ENCODE peak calls at places on chromosomes 11 and 22, in ten cellular contexts. One of them, this sample, is unnamed.

GRCh38 chr11:122900803-122901202 is 18.2 kb downstream of the JHY start:
- DNase-seq in CD4-positive, alpha-beta memory T cell: no peak
- DNase-seq in lower leg skin: no peak
- DNase-seq in GM20000: peak; percentile 36
- DNase-seq in Peyer's patch: no peak
- DNase-seq in substantia nigra: no peak
- DNase-seq in NAMALWA: no peak
- DNase-seq in activated T-helper 1 cell treated with anti-CD3 and anti-CD28 coated beads, Interleukin-12 subunit alpha, Interleukin-12 subunit beta, Interleukin-2, Interleukin-4 antibody, amounts not matched to agents 30 ng/mL and 10 ng/mL and 1 ng/mL, durations not matched to agents 14 hours and 24 hours and 36 hours: no peak
- DNase-seq in D721Med: no peak
- DNase-seq in neural progenitor cell: no peak
- DNase-seq in this sample: no peak

GRCh38 chr11:130247289-130247688 is 67.4 kb downstream of the ZBTB44 start:
- DNase-seq in substantia nigra: no peak
- DNase-seq in lower leg skin: no peak
- DNase-seq in neural progenitor cell: no peak
- DNase-seq in Peyer's patch: no peak
- DNase-seq in CD4-positive, alpha-beta memory T cell: no peak
- DNase-seq in D721Med: no peak
- DNase-seq in GM20000: no peak
- DNase-seq in NAMALWA: no peak
- DNase-seq in activated T-helper 1 cell treated with anti-CD3 and anti-CD28 coated beads, Interleukin-12 subunit alpha, Interleukin-12 subunit beta, Interleukin-2, Interleukin-4 antibody, amounts not matched to agents 30 ng/mL and 10 ng/mL and 1 ng/mL, durations not matched to agents 14 hours and 24 hours and 36 hours: no peak
- DNase-seq in this sample: no peak

GRCh38 chr11:36311926-36312592 is 16.0 kb downstream of the PRR5L start:
- DNase-seq in NAMALWA: no peak
- DNase-seq in activated T-helper 1 cell treated with anti-CD3 and anti-CD28 coated beads, Interleukin-12 subunit alpha, Interleukin-12 subunit beta, Interleukin-2, Interleukin-4 antibody, amounts not matched to agents 30 ng/mL and 10 ng/mL and 1 ng/mL, durations not matched to agents 14 hours and 24 hours and 36 hours: no peak
- DNase-seq in D721Med: no peak
- DNase-seq in lower leg skin: no peak
- DNase-seq in neural progenitor cell: no peak
- DNase-seq in CD4-positive, alpha-beta memory T cell: no peak
- DNase-seq in GM20000: no peak
- DNase-seq in Peyer's patch: no peak
- DNase-seq in substantia nigra: no peak
- DNase-seq in this sample: no peak

GRCh38 chr22:32916025-32916424 is 114.5 kb downstream of the TIMP3 start:
- DNase-seq in neural progenitor cell: no peak
- DNase-seq in D721Med: no peak
- DNase-seq in Peyer's patch: no peak
- DNase-seq in lower leg skin: no peak
- DNase-seq in CD4-positive, alpha-beta memory T cell: no peak
- DNase-seq in substantia nigra: no peak
- DNase-seq in GM20000: no peak
- DNase-seq in activated T-helper 1 cell treated with anti-CD3 and anti-CD28 coated beads, Interleukin-12 subunit alpha, Interleukin-12 subunit beta, Interleukin-2, Interleukin-4 antibody, amounts not matched to agents 30 ng/mL and 10 ng/mL and 1 ng/mL, durations not matched to agents 14 hours and 24 hours and 36 hours: no peak
- DNase-seq in NAMALWA: no peak
- DNase-seq in this sample: no peak

GRCh38 chr11:106917973-106918372 is 100.3 kb downstream of the GUCY1A2 start:
- DNase-seq in Peyer's patch: no peak
- DNase-seq in NAMALWA: peak; percentile 58
- DNase-seq in lower leg skin: no peak
- DNase-seq in D721Med: no peak
- DNase-seq in CD4-positive, alpha-beta memory T cell: no peak
- DNase-seq in substantia nigra: no peak
- DNase-seq in activated T-helper 1 cell treated with anti-CD3 and anti-CD28 coated beads, Interleukin-12 subunit alpha, Interleukin-12 subunit beta, Interleukin-2, Interleukin-4 antibody, amounts not matched to agents 30 ng/mL and 10 ng/mL and 1 ng/mL, durations not matched to agents 14 hours and 24 hours and 36 hours: no peak
- DNase-seq in GM20000: peak; percentile 7
- DNase-seq in neural progenitor cell: peak; percentile 24
- DNase-seq in this sample: no peak

GRCh38 chr11:1006762-1007161 is 29.8 kb downstream of the MUC6 start:
- DNase-seq in substantia nigra: no peak
- DNase-seq in activated T-helper 1 cell treated with anti-CD3 and anti-CD28 coated beads, Interleukin-12 subunit alpha, Interleukin-12 subunit beta, Interleukin-2, Interleukin-4 antibody, amounts not matched to agents 30 ng/mL and 10 ng/mL and 1 ng/mL, durations not matched to agents 14 hours and 24 hours and 36 hours: no peak
- DNase-seq in Peyer's patch: no peak
- DNase-seq in neural progenitor cell: no peak
- DNase-seq in D721Med: no peak
- DNase-seq in NAMALWA: peak; percentile 74
- DNase-seq in GM20000: no peak
- DNase-seq in lower leg skin: no peak
- DNase-seq in CD4-positive, alpha-beta memory T cell: no peak
- DNase-seq in this sample: no peak

GRCh38 chr11:60367009-60367408 is 11.3 kb upstream of the MS4A7 start:
- DNase-seq in D721Med: no peak
- DNase-seq in activated T-helper 1 cell treated with anti-CD3 and anti-CD28 coated beads, Interleukin-12 subunit alpha, Interleukin-12 subunit beta, Interleukin-2, Interleukin-4 antibody, amounts not matched to agents 30 ng/mL and 10 ng/mL and 1 ng/mL, durations not matched to agents 14 hours and 24 hours and 36 hours: no peak
- DNase-seq in neural progenitor cell: no peak
- DNase-seq in CD4-positive, alpha-beta memory T cell: no peak
- DNase-seq in Peyer's patch: no peak
- DNase-seq in NAMALWA: peak; percentile 23
- DNase-seq in substantia nigra: no peak
- DNase-seq in lower leg skin: no peak
- DNase-seq in GM20000: peak; percentile 69
- DNase-seq in this sample: no peak

GRCh38 chr11:62333768-62334167 is 3.5 kb upstream of the ASRGL1 start:
- DNase-seq in Peyer's patch: no peak
- DNase-seq in neural progenitor cell: no peak
- DNase-seq in substantia nigra: no peak
- DNase-seq in NAMALWA: no peak
- DNase-seq in lower leg skin: no peak
- DNase-seq in D721Med: no peak
- DNase-seq in CD4-positive, alpha-beta memory T cell: no peak
- DNase-seq in GM20000: no peak
- DNase-seq in activated T-helper 1 cell treated with anti-CD3 and anti-CD28 coated beads, Interleukin-12 subunit alpha, Interleukin-12 subunit beta, Interleukin-2, Interleukin-4 antibody, amounts not matched to agents 30 ng/mL and 10 ng/mL and 1 ng/mL, durations not matched to agents 14 hours and 24 hours and 36 hours: no peak
- DNase-seq in this sample: no peak

GRCh38 chr11:33532720-33533119 is 167.9 kb downstream of the C11orf91 start:
- DNase-seq in D721Med: no peak
- DNase-seq in NAMALWA: no peak
- DNase-seq in GM20000: no peak
- DNase-seq in lower leg skin: no peak
- DNase-seq in neural progenitor cell: no peak
- DNase-seq in activated T-helper 1 cell treated with anti-CD3 and anti-CD28 coated beads, Interleukin-12 subunit alpha, Interleukin-12 subunit beta, Interleukin-2, Interleukin-4 antibody, amounts not matched to agents 30 ng/mL and 10 ng/mL and 1 ng/mL, durations not matched to agents 14 hours and 24 hours and 36 hours: no peak
- DNase-seq in substantia nigra: no peak
- DNase-seq in CD4-positive, alpha-beta memory T cell: no peak
- DNase-seq in Peyer's patch: no peak
- DNase-seq in this sample: no peak

GRCh38 chr22:46764779-46765485 is 2.5 kb downstream of the TBC1D22A start:
- DNase-seq in NAMALWA: peak; percentile 4
- DNase-seq in neural progenitor cell: no peak
- DNase-seq in D721Med: no peak
- DNase-seq in Peyer's patch: no peak
- DNase-seq in GM20000: no peak
- DNase-seq in activated T-helper 1 cell treated with anti-CD3 and anti-CD28 coated beads, Interleukin-12 subunit alpha, Interleukin-12 subunit beta, Interleukin-2, Interleukin-4 antibody, amounts not matched to agents 30 ng/mL and 10 ng/mL and 1 ng/mL, durations not matched to agents 14 hours and 24 hours and 36 hours: no peak
- DNase-seq in CD4-positive, alpha-beta memory T cell: no peak
- DNase-seq in lower leg skin: no peak
- DNase-seq in substantia nigra: no peak
- DNase-seq in this sample: no peak

GRCh38 chr11:47641585-47642098 is 717 bp downstream of the MTCH2 start:
- DNase-seq in lower leg skin: no peak
- DNase-seq in D721Med: no peak
- DNase-seq in GM20000: no peak
- DNase-seq in substantia nigra: no peak
- DNase-seq in NAMALWA: peak; percentile 42
- DNase-seq in neural progenitor cell: peak; percentile 24
- DNase-seq in Peyer's patch: no peak
- DNase-seq in activated T-helper 1 cell treated with anti-CD3 and anti-CD28 coated beads, Interleukin-12 subunit alpha, Interleukin-12 subunit beta, Interleukin-2, Interleukin-4 antibody, amounts not matched to agents 30 ng/mL and 10 ng/mL and 1 ng/mL, durations not matched to agents 14 hours and 24 hours and 36 hours: no peak
- DNase-seq in CD4-positive, alpha-beta memory T cell: no peak
- DNase-seq in this sample: no peak

GRCh38 chr11:23263466-23263865 is 403.2 kb upstream of the CCDC179 start:
- DNase-seq in neural progenitor cell: no peak
- DNase-seq in lower leg skin: no peak
- DNase-seq in D721Med: no peak
- DNase-seq in NAMALWA: no peak
- DNase-seq in Peyer's patch: no peak
- DNase-seq in GM20000: no peak
- DNase-seq in activated T-helper 1 cell treated with anti-CD3 and anti-CD28 coated beads, Interleukin-12 subunit alpha, Interleukin-12 subunit beta, Interleukin-2, Interleukin-4 antibody, amounts not matched to agents 30 ng/mL and 10 ng/mL and 1 ng/mL, durations not matched to agents 14 hours and 24 hours and 36 hours: no peak
- DNase-seq in substantia nigra: no peak
- DNase-seq in CD4-positive, alpha-beta memory T cell: no peak
- DNase-seq in this sample: no peak

GRCh38 chr11:69568809-69569097 is 72.2 kb upstream of the CCND1 start:
- DNase-seq in GM20000: no peak
- DNase-seq in substantia nigra: no peak
- DNase-seq in Peyer's patch: no peak
- DNase-seq in neural progenitor cell: no peak
- DNase-seq in CD4-positive, alpha-beta memory T cell: no peak
- DNase-seq in NAMALWA: no peak
- DNase-seq in lower leg skin: no peak
- DNase-seq in D721Med: no peak
- DNase-seq in activated T-helper 1 cell treated with anti-CD3 and anti-CD28 coated beads, Interleukin-12 subunit alpha, Interleukin-12 subunit beta, Interleukin-2, Interleukin-4 antibody, amounts not matched to agents 30 ng/mL and 10 ng/mL and 1 ng/mL, durations not matched to agents 14 hours and 24 hours and 36 hours: no peak
- DNase-seq in this sample: no peak

GRCh38 chr11:9565822-9566560 is 7.5 kb upstream of the WEE1 start:
- DNase-seq in GM20000: peak; percentile 76
- DNase-seq in activated T-helper 1 cell treated with anti-CD3 and anti-CD28 coated beads, Interleukin-12 subunit alpha, Interleukin-12 subunit beta, Interleukin-2, Interleukin-4 antibody, amounts not matched to agents 30 ng/mL and 10 ng/mL and 1 ng/mL, durations not matched to agents 14 hours and 24 hours and 36 hours: peak; percentile 67
- DNase-seq in D721Med: no peak
- DNase-seq in lower leg skin: peak; percentile 87
- DNase-seq in NAMALWA: no peak
- DNase-seq in neural progenitor cell: peak; percentile 90
- DNase-seq in Peyer's patch: peak; percentile 75
- DNase-seq in CD4-positive, alpha-beta memory T cell: peak; percentile 42
- DNase-seq in substantia nigra: no peak
- DNase-seq in this sample: no peak

GRCh38 chr22:35620624-35621245 is 3.6 kb upstream of the MB start:
- DNase-seq in NAMALWA: peak; percentile 51
- DNase-seq in D721Med: no peak
- DNase-seq in activated T-helper 1 cell treated with anti-CD3 and anti-CD28 coated beads, Interleukin-12 subunit alpha, Interleukin-12 subunit beta, Interleukin-2, Interleukin-4 antibody, amounts not matched to agents 30 ng/mL and 10 ng/mL and 1 ng/mL, durations not matched to agents 14 hours and 24 hours and 36 hours: no peak
- DNase-seq in GM20000: no peak
- DNase-seq in substantia nigra: no peak
- DNase-seq in neural progenitor cell: peak; percentile 41
- DNase-seq in Peyer's patch: no peak
- DNase-seq in CD4-positive, alpha-beta memory T cell: no peak
- DNase-seq in lower leg skin: no peak
- DNase-seq in this sample: peak; percentile 39

GRCh38 chr11:80455818-80456217 is 1015.0 kb upstream of the TENM4 start:
- DNase-seq in NAMALWA: no peak
- DNase-seq in D721Med: no peak
- DNase-seq in Peyer's patch: no peak
- DNase-seq in neural progenitor cell: no peak
- DNase-seq in substantia nigra: no peak
- DNase-seq in lower leg skin: no peak
- DNase-seq in CD4-positive, alpha-beta memory T cell: no peak
- DNase-seq in GM20000: no peak
- DNase-seq in activated T-helper 1 cell treated with anti-CD3 and anti-CD28 coated beads, Interleukin-12 subunit alpha, Interleukin-12 subunit beta, Interleukin-2, Interleukin-4 antibody, amounts not matched to agents 30 ng/mL and 10 ng/mL and 1 ng/mL, durations not matched to agents 14 hours and 24 hours and 36 hours: no peak
- DNase-seq in this sample: no peak

GRCh38 chr11:111406091-111406490 is 27.0 kb upstream of the POU2AF1 start:
- DNase-seq in activated T-helper 1 cell treated with anti-CD3 and anti-CD28 coated beads, Interleukin-12 subunit alpha, Interleukin-12 subunit beta, Interleukin-2, Interleukin-4 antibody, amounts not matched to agents 30 ng/mL and 10 ng/mL and 1 ng/mL, durations not matched to agents 14 hours and 24 hours and 36 hours: no peak
- DNase-seq in NAMALWA: no peak
- DNase-seq in neural progenitor cell: no peak
- DNase-seq in GM20000: no peak
- DNase-seq in substantia nigra: no peak
- DNase-seq in Peyer's patch: no peak
- DNase-seq in CD4-positive, alpha-beta memory T cell: no peak
- DNase-seq in lower leg skin: no peak
- DNase-seq in D721Med: no peak
- DNase-seq in this sample: no peak

GRCh38 chr11:87215236-87215635 is 177.5 kb downstream of the TMEM135 start:
- DNase-seq in substantia nigra: no peak
- DNase-seq in D721Med: no peak
- DNase-seq in neural progenitor cell: no peak
- DNase-seq in NAMALWA: no peak
- DNase-seq in CD4-positive, alpha-beta memory T cell: no peak
- DNase-seq in GM20000: no peak
- DNase-seq in Peyer's patch: no peak
- DNase-seq in activated T-helper 1 cell treated with anti-CD3 and anti-CD28 coated beads, Interleukin-12 subunit alpha, Interleukin-12 subunit beta, Interleukin-2, Interleukin-4 antibody, amounts not matched to agents 30 ng/mL and 10 ng/mL and 1 ng/mL, durations not matched to agents 14 hours and 24 hours and 36 hours: no peak
- DNase-seq in lower leg skin: no peak
- DNase-seq in this sample: no peak

GRCh38 chr11:20087118-20087521 is 73.2 kb downstream of the DBX1 start:
- DNase-seq in CD4-positive, alpha-beta memory T cell: no peak
- DNase-seq in neural progenitor cell: no peak
- DNase-seq in GM20000: no peak
- DNase-seq in D721Med: no peak
- DNase-seq in substantia nigra: no peak
- DNase-seq in NAMALWA: no peak
- DNase-seq in lower leg skin: no peak
- DNase-seq in activated T-helper 1 cell treated with anti-CD3 and anti-CD28 coated beads, Interleukin-12 subunit alpha, Interleukin-12 subunit beta, Interleukin-2, Interleukin-4 antibody, amounts not matched to agents 30 ng/mL and 10 ng/mL and 1 ng/mL, durations not matched to agents 14 hours and 24 hours and 36 hours: no peak
- DNase-seq in Peyer's patch: no peak
- DNase-seq in this sample: no peak

GRCh38 chr11:84398017-84398626 is 1112.0 kb upstream of the CCDC90B start:
- DNase-seq in D721Med: no peak
- DNase-seq in Peyer's patch: no peak
- DNase-seq in GM20000: peak; percentile 9
- DNase-seq in lower leg skin: no peak
- DNase-seq in substantia nigra: no peak
- DNase-seq in NAMALWA: peak; percentile 55
- DNase-seq in neural progenitor cell: peak; percentile 47
- DNase-seq in CD4-positive, alpha-beta memory T cell: no peak
- DNase-seq in activated T-helper 1 cell treated with anti-CD3 and anti-CD28 coated beads, Interleukin-12 subunit alpha, Interleukin-12 subunit beta, Interleukin-2, Interleukin-4 antibody, amounts not matched to agents 30 ng/mL and 10 ng/mL and 1 ng/mL, durations not matched to agents 14 hours and 24 hours and 36 hours: no peak
- DNase-seq in this sample: no peak

GRCh38 chr11:60810151-60810550 is 25.0 kb downstream of the MS4A10 start:
- DNase-seq in NAMALWA: no peak
- DNase-seq in GM20000: no peak
- DNase-seq in neural progenitor cell: no peak
- DNase-seq in lower leg skin: no peak
- DNase-seq in Peyer's patch: no peak
- DNase-seq in D721Med: no peak
- DNase-seq in CD4-positive, alpha-beta memory T cell: no peak
- DNase-seq in activated T-helper 1 cell treated with anti-CD3 and anti-CD28 coated beads, Interleukin-12 subunit alpha, Interleukin-12 subunit beta, Interleukin-2, Interleukin-4 antibody, amounts not matched to agents 30 ng/mL and 10 ng/mL and 1 ng/mL, durations not matched to agents 14 hours and 24 hours and 36 hours: no peak
- DNase-seq in substantia nigra: no peak
- DNase-seq in this sample: no peak

GRCh38 chr11:9741260-9741659 is 77.4 kb downstream of the SWAP70 start:
- DNase-seq in substantia nigra: no peak
- DNase-seq in Peyer's patch: no peak
- DNase-seq in GM20000: no peak
- DNase-seq in neural progenitor cell: no peak
- DNase-seq in CD4-positive, alpha-beta memory T cell: no peak
- DNase-seq in lower leg skin: no peak
- DNase-seq in D721Med: no peak
- DNase-seq in activated T-helper 1 cell treated with anti-CD3 and anti-CD28 coated beads, Interleukin-12 subunit alpha, Interleukin-12 subunit beta, Interleukin-2, Interleukin-4 antibody, amounts not matched to agents 30 ng/mL and 10 ng/mL and 1 ng/mL, durations not matched to agents 14 hours and 24 hours and 36 hours: no peak
- DNase-seq in NAMALWA: no peak
- DNase-seq in this sample: no peak

GRCh38 chr11:63915961-63916836 is 765 bp downstream of the RCOR2 start:
- DNase-seq in CD4-positive, alpha-beta memory T cell: no peak
- DNase-seq in NAMALWA: no peak
- DNase-seq in activated T-helper 1 cell treated with anti-CD3 and anti-CD28 coated beads, Interleukin-12 subunit alpha, Interleukin-12 subunit beta, Interleukin-2, Interleukin-4 antibody, amounts not matched to agents 30 ng/mL and 10 ng/mL and 1 ng/mL, durations not matched to agents 14 hours and 24 hours and 36 hours: no peak
- DNase-seq in GM20000: peak; percentile 80
- DNase-seq in neural progenitor cell: peak; percentile 94
- DNase-seq in Peyer's patch: no peak
- DNase-seq in D721Med: no peak
- DNase-seq in substantia nigra: no peak
- DNase-seq in lower leg skin: no peak
- DNase-seq in this sample: peak; percentile 71

GRCh38 chr11:12149672-12150225 is 39.4 kb downstream of the MICAL2 start:
- DNase-seq in activated T-helper 1 cell treated with anti-CD3 and anti-CD28 coated beads, Interleukin-12 subunit alpha, Interleukin-12 subunit beta, Interleukin-2, Interleukin-4 antibody, amounts not matched to agents 30 ng/mL and 10 ng/mL and 1 ng/mL, durations not matched to agents 14 hours and 24 hours and 36 hours: peak; percentile 48
- DNase-seq in D721Med: no peak
- DNase-seq in CD4-positive, alpha-beta memory T cell: no peak
- DNase-seq in neural progenitor cell: no peak
- DNase-seq in NAMALWA: no peak
- DNase-seq in lower leg skin: no peak
- DNase-seq in GM20000: peak; percentile 45
- DNase-seq in substantia nigra: no peak
- DNase-seq in Peyer's patch: no peak
- DNase-seq in this sample: no peak

This sample was measured in left colon.